ENCODE peak calls at places on chromosomes 16 and 17, in six cellular contexts. W, P, J, N, U and K are unnamed samples.

GRCh38 chr17:10549108-10549842 is at the start of gene MYH2:
- DNase-seq in W (no peak), P (peak; percentile 27), J (no peak), N (no peak), U (no peak), K (no peak)

GRCh38 chr16:473046-474043 is 47.9 kb downstream of the RAB11FIP3 start:
- DNase-seq in W (no peak), P (no peak), J (peak; percentile 45), N (no peak), U (no peak), K (no peak)

GRCh38 chr16:11238272-11239202 is 17.5 kb downstream of the SOCS1 start:
- DNase-seq in W (no peak), P (no peak), J (peak; percentile 100), N (no peak), U (no peak), K (no peak)

GRCh38 chr17:72730091-72730490 is 362.4 kb downstream of the SLC39A11 start:
- DNase-seq in W (no peak), P (no peak), J (no peak), N (no peak), U (no peak), K (no peak)

GRCh38 chr17:49525831-49526741 is 31.0 kb downstream of the NGFR start:
- DNase-seq in W (peak; percentile 5), P (no peak), J (no peak), N (no peak), U (no peak), K (no peak)

GRCh38 chr17:44219636-44220210 is at the start of gene UBTF:
- DNase-seq in W (no peak), P (no peak), J (peak; percentile 80), N (peak; percentile 51), U (no peak), K (no peak)

GRCh38 chr17:57803026-57803425 is 46.8 kb downstream of the MRPS23 start:
- DNase-seq in W (no peak), P (no peak), J (no peak), N (no peak), U (no peak), K (no peak)

GRCh38 chr16:72937916-72938315 is 110.0 kb downstream of the ZFHX3 start:
- DNase-seq in W (no peak), P (no peak), J (no peak), N (no peak), U (no peak), K (no peak)

GRCh38 chr17:80703109-80703508 is 158.5 kb downstream of the RPTOR start:
- DNase-seq in W (no peak), P (no peak), J (no peak), N (no peak), U (no peak), K (no peak)

GRCh38 chr17:12547829-12548228 is 117.9 kb upstream of the MYOCD start:
- DNase-seq in W (no peak), P (no peak), J (no peak), N (no peak), U (no peak), K (no peak)
- TF ChIP-seq POLR2AphosphoS5 in W (no peak), P (no peak), J (no peak), N (no peak), U (no peak), K (no peak)

GRCh38 chr17:42079541-42079940 is 18.7 kb downstream of the ZNF385C start:
- DNase-seq in W (no peak), P (no peak), J (no peak), N (no peak), U (no peak), K (no peak)
- TF ChIP-seq POLR2A in W (no peak), P (no peak), J (no peak), N (no peak), U (no peak), K (no peak)

DNA sequence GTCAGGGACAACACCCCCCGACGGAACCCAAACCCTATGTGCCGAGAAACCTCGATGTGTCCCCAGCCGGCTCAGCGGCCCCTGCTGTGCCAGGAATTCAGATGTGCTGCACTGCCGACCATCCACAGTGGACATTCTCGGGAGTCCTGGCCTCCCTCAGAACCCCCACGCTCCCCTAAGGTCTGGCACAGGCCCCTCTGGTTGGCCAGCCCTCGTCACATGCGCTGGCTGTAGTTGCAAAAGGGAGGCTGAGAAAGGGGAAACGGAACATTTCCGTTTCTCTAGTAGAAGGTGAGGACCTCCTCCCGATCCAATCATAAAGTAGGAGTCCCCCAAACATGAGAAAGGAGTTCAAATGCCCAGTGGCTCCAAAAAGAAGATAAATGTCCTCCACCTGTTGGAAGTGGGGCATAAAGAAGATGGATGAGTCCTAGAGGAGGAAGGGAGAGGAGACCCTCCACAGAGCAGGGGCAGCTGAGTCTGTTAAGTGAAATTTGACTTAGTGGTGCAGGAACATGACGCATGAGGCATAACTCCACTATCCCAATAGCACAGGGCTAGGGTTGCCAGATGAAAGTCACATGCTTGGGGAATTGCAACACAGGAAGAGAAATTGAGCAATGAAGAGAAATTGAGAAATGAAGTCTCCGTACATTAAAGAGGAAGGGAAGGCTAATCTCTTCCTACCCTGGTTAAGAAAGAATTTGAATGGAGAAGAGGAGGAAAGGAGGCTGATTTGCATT is 49.3 kb upstream of the WSB1 start:
- DNase-seq in W (no peak), P (no peak), J (no peak), N (peak; percentile 53), U (no peak), K (no peak)
- TF ChIP-seq TAF1 in W (no peak), P (no peak), J (no peak), N (no peak), U (no peak), K (no peak)

GRCh38 chr16:15041260-15042011 is 14.4 kb downstream of the NTAN1 start:
- DNase-seq in W (no peak), P (no peak), J (peak; percentile 47), N (no peak), U (no peak), K (no peak)
- TF ChIP-seq POLR2AphosphoS5 in W (no peak), P (no peak), J (no peak), N (no peak), U (no peak), K (no peak)

GRCh38 chr16:88651276-88651988 is 579 bp upstream of the CYBA start:
- DNase-seq in W (peak; percentile 99), P (no peak), J (peak; percentile 81), N (peak; percentile 94), U (peak; percentile 92), K (peak; percentile 96)

GRCh38 chr16:88649195-88649923 is 1.5 kb downstream of the CYBA start:
- DNase-seq in W (no peak), P (no peak), J (no peak), N (peak; percentile 68), U (no peak), K (no peak)

GRCh38 chr16:88649924-88650748 is 717 bp downstream of the CYBA start:
- DNase-seq in W (peak; percentile 78), P (no peak), J (peak; percentile 73), N (peak; percentile 43), U (no peak), K (peak; percentile 72)

GRCh38 chr16:88651989-88652762 is 1.3 kb upstream of the CYBA start:
- DNase-seq in W (no peak), P (no peak), J (no peak), N (no peak), U (no peak), K (no peak)

DNA sequence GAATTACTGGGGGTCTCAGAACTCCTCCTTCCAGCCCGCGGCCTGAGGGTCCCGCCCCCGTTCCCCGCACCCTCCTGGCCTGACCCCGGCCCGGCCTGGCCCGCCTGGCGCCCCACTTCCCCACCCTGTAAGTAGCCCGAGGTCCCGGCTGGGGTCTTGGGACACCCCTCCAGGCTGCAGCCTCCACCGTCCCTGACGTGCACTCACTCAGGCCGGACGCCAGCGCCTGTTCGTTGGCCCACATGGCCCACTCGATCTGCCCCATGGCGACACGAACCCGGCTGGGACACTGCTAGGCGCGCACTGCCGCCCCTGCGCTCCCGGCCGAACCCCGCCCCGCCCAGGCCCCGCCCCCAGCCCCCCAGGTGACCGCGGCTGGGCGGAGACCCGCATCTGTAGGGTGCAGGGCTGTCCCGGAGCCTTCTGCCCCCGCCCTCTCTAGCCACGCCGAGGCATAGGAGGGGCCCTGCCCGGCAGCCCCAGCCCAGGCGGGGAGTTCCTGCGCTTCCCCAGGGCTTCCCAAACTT is at the start of gene CYBA:
- DNase-seq in W (peak; percentile 99), P (no peak), J (peak; percentile 97), N (peak; percentile 83), U (peak; percentile 49), K (peak; percentile 97)
- TF ChIP-seq POLR2A in W (peak; percentile 93), P (peak; percentile 69), J (peak; percentile 89), N (no peak), U (peak; percentile 85), K (peak; percentile 93)